ENCODE peak calls at places on chromosomes 4 and X, in four cellular contexts. U is A549; W is activated CD8-positive, alpha-beta memory T cell treated with anti-CD3 and anti-CD28 coated beads for 48 hours; C is pancreas. D is an unnamed sample.

GRCh38 chrX:105829006-105829405 is 6.7 kb downstream of the NRK start:
- DNase-seq in U (no peak), W (no peak), C (no peak), D (no peak)

GRCh38 chr4:187603093-187603395 is 392.5 kb upstream of the ZFP42 start:
- DNase-seq in U (no peak), W (no peak), C (no peak), D (no peak)

GRCh38 chr4:102713096-102713495 is 47.7 kb downstream of the MANBA start:
- DNase-seq in U (peak; percentile 31), W (no peak), C (no peak), D (peak; percentile 23)

GRCh38 chrX:136147320-136147901 is at the start of gene FHL1:
- DNase-seq in U (no peak), W (no peak), C (peak; percentile 38), D (peak; percentile 42)

GRCh38 chr4:40264995-40265909 is 68.4 kb downstream of the RHOH start:
- DNase-seq in U (no peak), W (no peak), C (no peak), D (no peak)

GRCh38 chr4:127001898-127002297 is 630.9 kb upstream of the INTU start:
- DNase-seq in U (no peak), W (no peak), C (no peak), D (no peak)

GRCh38 chr4:105637409-105638258 is 70.9 kb downstream of the INTS12 start:
- DNase-seq in U (no peak), W (no peak), C (peak; percentile 53), D (no peak)

GRCh38 chr4:140653718-140654515 is 85.2 kb upstream of the UCP1 start:
- DNase-seq in U (no peak), W (no peak), C (no peak), D (no peak)

GRCh38 chrX:130426531-130426930 is 24.7 kb downstream of the RBMX2 start:
- DNase-seq in U (no peak), W (no peak), C (no peak), D (no peak)

GRCh38 chr4:113311047-113311446 is 261.6 kb downstream of the ANK2 start:
- DNase-seq in U (no peak), W (no peak), C (no peak), D (peak; percentile 84)

GRCh38 chr4:78829296-78829695 is 53.1 kb downstream of the BMP2K start:
- DNase-seq in U (peak; percentile 4), W (no peak), C (no peak), D (no peak)

GRCh38 chrX:2498781-2499302 is 1.9 kb downstream of the DHRSX start:
- DNase-seq in U (peak; percentile 45), W (no peak), C (no peak), D (no peak)

GRCh38 chrX:53714580-53715335 is 28.2 kb upstream of the HUWE1 start:
- DNase-seq in U (no peak), W (no peak), C (no peak), D (peak; percentile 37)

D was measured in RWPE1.